ENCODE peak calls at places on chromosomes 13 and 19, in five cellular contexts. Z is upper lobe of right lung, U is HT1080, D is AG04450, V is Calu3. J is an unnamed sample.

GRCh38 chr13:58573742-58574141 is 942.2 kb downstream of the PCDH17 start:
- DNase-seq in Z (no peak), V (no peak), U (no peak), D (no peak), J (no peak)

GRCh38 chr13:41505209-41505835 is 48.0 kb downstream of the RGCC start:
- DNase-seq in U (peak), Z (no peak), D (peak), V (no peak), J (no peak)

GRCh38 chr13:30745917-30746686 is 10.8 kb downstream of the ALOX5AP start:
- DNase-seq in U (no peak), Z (no peak), D (no peak), V (no peak), J (no peak)

GRCh38 chr13:28100149-28101121 is at the start of gene FLT3:
- DNase-seq in D (no peak), V (peak), U (peak), Z (peak), J (no peak)

GRCh38 chr19:3979289-3979673 is 6.0 kb downstream of the EEF2 start:
- DNase-seq in V (no peak), Z (no peak), D (no peak), U (no peak), J (no peak)

GRCh38 chr19:1923319-1923718 is 17.7 kb upstream of the CSNK1G2 start:
- DNase-seq in V (no peak), D (no peak), Z (no peak), U (no peak), J (no peak)

GRCh38 chr19:50977626-50978025 is 6.1 kb downstream of the KLK7 start:
- DNase-seq in D (no peak), V (no peak), U (no peak), Z (no peak), J (no peak)

GRCh38 chr13:60448907-60449510 is 52.0 kb downstream of the TDRD3 start:
- DNase-seq in Z (no peak), U (peak), D (peak), V (peak), J (peak)

GRCh38 chr19:47485210-47485609 is 1.2 kb upstream of the KPTN start:
- DNase-seq in Z (no peak), V (no peak), U (no peak), D (no peak), J (no peak)

GRCh38 chr13:110110783-110111182 is 196.2 kb downstream of the COL4A1 start:
- DNase-seq in V (no peak), D (no peak), U (no peak), Z (no peak), J (no peak)

GRCh38 chr13:105050696-105051095 is 1484.8 kb downstream of the EFNB2 start:
- DNase-seq in U (no peak), Z (no peak), V (no peak), D (no peak), J (no peak)

GRCh38 chr19:31164666-31165265 is 184.5 kb downstream of the TSHZ3 start:
- DNase-seq in Z (no peak), U (no peak), D (no peak), V (no peak), J (no peak)

GRCh38 chr13:40772765-40773473 is 1.9 kb upstream of the MRPS31 start:
- DNase-seq in Z (no peak), U (no peak), D (no peak), V (no peak), J (no peak)

GRCh38 chr19:13212759-13213330 is 62.6 kb downstream of the IER2 start:
- DNase-seq in D (no peak), U (peak), V (peak), Z (peak), J (peak)

GRCh38 chr19:1279782-1280341 is 4.5 kb downstream of the FAM174C start:
- DNase-seq in U (peak), Z (peak), D (peak), V (peak), J (peak)

GRCh38 chr13:46830405-46831005 is 33.5 kb upstream of the ESD start:
- DNase-seq in U (no peak), V (no peak), Z (no peak), D (no peak), J (no peak)

GRCh38 chr13:101529419-101529818 is 76.9 kb downstream of the ITGBL1 start:
- DNase-seq in D (peak), U (peak), Z (no peak), V (no peak), J (no peak)

GRCh38 chr19:16618248-16618647 is 9.8 kb downstream of the MED26 start:
- DNase-seq in V (no peak), Z (no peak), D (no peak), U (no peak), J (no peak)

GRCh38 chr19:23402388-23402787 is 7.1 kb upstream of the ZNF91 start:
- DNase-seq in V (no peak), D (no peak), U (no peak), Z (no peak), J (no peak)

GRCh38 chr19:16473875-16474397 is 2.2 kb upstream of the EPS15L1 start:
- DNase-seq in U (no peak), Z (no peak), V (no peak), D (no peak), J (no peak)

GRCh38 chr19:39400997-39401548 is 5.6 kb upstream of the ZFP36 start:
- DNase-seq in V (no peak), U (no peak), Z (no peak), D (no peak), J (no peak)

GRCh38 chr13:35086667-35087066 is 144.6 kb downstream of the NBEA start:
- DNase-seq in U (peak), D (no peak), Z (no peak), V (no peak), J (no peak)

GRCh38 chr13:99258210-99258860 is at the start of gene GPR18:
- DNase-seq in V (no peak), Z (no peak), U (no peak), D (no peak), J (no peak)

GRCh38 chr13:27375686-27376326 is 48.6 kb upstream of the GTF3A start:
- DNase-seq in D (peak), U (peak), V (peak), Z (no peak), J (no peak)

GRCh38 chr13:101986316-101986715 is 415.5 kb downstream of the FGF14 start:
- DNase-seq in Z (no peak), V (no peak), D (no peak), U (no peak), J (no peak)

J was measured in NCI-H1436.